ENCODE peak calls at places on chromosomes 16 and 17, in seven cellular contexts. P, E, C, L, H, X and B are unnamed samples.

GRCh38 chr16:53821957-53822625 is 118.1 kb downstream of the FTO start:
- DNase-seq in H (no peak), E (peak), C (no peak), L (no peak), X (no peak), P (no peak), B (peak)

GRCh38 chr16:27792486-27793275 is 242.7 kb downstream of the KATNIP start:
- DNase-seq in C (no peak), X (no peak), P (no peak), L (no peak), E (no peak), H (no peak), B (no peak)

GRCh38 chr17:12853921-12854320 is 64.6 kb downstream of the ARHGAP44 start:
- DNase-seq in X (no peak), P (no peak), H (no peak), C (no peak), E (no peak), L (no peak), B (no peak)

GRCh38 chr16:30767767-30768465 is 5.8 kb downstream of the RNF40 start:
- DNase-seq in L (no peak), C (no peak), X (no peak), E (no peak), P (no peak), H (no peak), B (no peak)

GRCh38 chr17:78951967-78952551 is 26.9 kb upstream of the TIMP2 start:
- DNase-seq in E (no peak), L (no peak), P (no peak), C (no peak), H (no peak), X (no peak), B (no peak)

GRCh38 chr17:2689411-2690164 is 22.0 kb downstream of the CLUH start:
- DNase-seq in P (no peak), E (no peak), H (no peak), C (no peak), X (peak), L (no peak), B (no peak)

GRCh38 chr17:43341705-43342600 is 56.8 kb upstream of the ARL4D start:
- DNase-seq in X (no peak), E (no peak), L (no peak), C (no peak), P (peak), H (no peak), B (no peak)

GRCh38 chr17:72654746-72655145 is 437.7 kb downstream of the SLC39A11 start:
- DNase-seq in L (no peak), E (no peak), C (no peak), H (no peak), X (no peak), P (no peak), B (no peak)

GRCh38 chr17:521168-521525 is 168.5 kb upstream of the RPH3AL start:
- DNase-seq in X (no peak), L (no peak), C (no peak), H (no peak), E (no peak), P (no peak), B (no peak)

GRCh38 chr17:54891176-54891821 is 9.4 kb upstream of the TOM1L1 start:
- DNase-seq in L (no peak), E (peak), P (peak), H (no peak), X (no peak), C (no peak), B (peak)

GRCh38 chr17:261640-262039 is 80.2 kb upstream of the DOC2B start:
- DNase-seq in E (no peak), X (no peak), C (no peak), L (no peak), H (no peak), P (no peak), B (no peak)

GRCh38 chr17:10311131-10311530 is 61.7 kb downstream of the MYH13 start:
- DNase-seq in H (no peak), X (no peak), C (no peak), L (no peak), P (no peak), E (no peak), B (no peak)

GRCh38 chr17:44558349-44559287 is 1.3 kb downstream of the FZD2 start:
- DNase-seq in H (no peak), L (no peak), E (no peak), X (no peak), C (no peak), P (no peak), B (no peak)